ENCODE peak calls at places on chromosomes 11 and 22, in eight cellular contexts. M is ecto neural progenitor cell, T is neuronal stem cell, X is lung, C is pons, L is RCC 7860, H is cardiac fibroblast, V is omental fat pad. B is an unnamed sample.

GRCh38 chr11:34160049-34160721 is 54.8 kb downstream of the NAT10 start:
- DNase-seq in T (no peak), L (no peak), M (no peak), H (no peak), C (no peak), V (no peak), X (no peak), B (no peak)

GRCh38 chr11:134063991-134064747 is 4.7 kb upstream of the JAM3 start:
- DNase-seq in H (no peak), X (no peak), M (no peak), V (no peak), T (no peak), C (no peak), L (no peak), B (no peak)

GRCh38 chr22:43520632-43521039 is 108.8 kb downstream of the MPPED1 start:
- DNase-seq in T (no peak), M (no peak), H (no peak), V (no peak), X (no peak), L (no peak), C (no peak), B (no peak)

GRCh38 chr11:35114901-35115687 is 23.9 kb upstream of the CD44 start:
- DNase-seq in X (no peak), M (no peak), H (no peak), V (no peak), L (no peak), T (no peak), C (no peak), B (no peak)

GRCh38 chr11:132472411-132473205 is 1059.7 kb downstream of the OPCML start:
- DNase-seq in L (no peak), C (peak), H (peak), V (no peak), X (no peak), T (no peak), M (no peak), B (no peak)

GRCh38 chr11:109785714-109786113 is 307.5 kb upstream of the ZC3H12C start:
- DNase-seq in X (no peak), T (no peak), V (no peak), L (no peak), H (peak), M (no peak), C (peak), B (no peak)

GRCh38 chr11:134541355-134541754 is 129.3 kb upstream of the B3GAT1 start:
- DNase-seq in M (no peak), V (no peak), X (no peak), L (no peak), C (no peak), T (no peak), H (no peak), B (no peak)

GRCh38 chr22:43829448-43829821 is 17.3 kb upstream of the EFCAB6 start:
- DNase-seq in V (no peak), T (no peak), M (no peak), L (no peak), X (no peak), C (no peak), H (no peak), B (no peak)

GRCh38 chr11:131737357-131737756 is 366.9 kb downstream of the NTM start:
- DNase-seq in X (no peak), T (no peak), C (no peak), L (no peak), M (no peak), V (no peak), H (peak), B (no peak)

GRCh38 chr22:37254206-37254866 is 10.3 kb upstream of the RAC2 start:
- DNase-seq in C (no peak), X (no peak), H (peak), L (peak), V (no peak), M (no peak), T (no peak), B (no peak)

GRCh38 chr22:30763815-30764686 is 69.4 kb downstream of the OSBP2 start:
- DNase-seq in X (peak), H (peak), T (peak), M (peak), L (peak), C (peak), V (no peak), B (peak)

GRCh38 chr11:111905391-111905790 is 6.2 kb downstream of the CRYAB start:
- DNase-seq in C (no peak), X (no peak), H (no peak), M (no peak), L (no peak), T (no peak), V (no peak), B (no peak)

GRCh38 chr11:130858215-130858614 is 58.1 kb downstream of the SNX19 start:
- DNase-seq in T (no peak), L (no peak), M (no peak), X (peak), V (no peak), C (no peak), H (peak), B (no peak)

GRCh38 chr11:76661835-76662434 is 8.6 kb downstream of the LRRC32 start:
- DNase-seq in T (no peak), H (peak), X (no peak), V (no peak), M (no peak), C (no peak), L (no peak), B (no peak)

GRCh38 chr11:5831196-5831829 is 10.4 kb downstream of the OR52E6 start:
- DNase-seq in H (no peak), L (no peak), X (no peak), V (no peak), C (no peak), T (no peak), M (peak), B (no peak)

GRCh38 chr11:70503878-70504240 is 105.5 kb downstream of the CTTN start:
- DNase-seq in L (no peak), V (no peak), H (no peak), C (no peak), X (no peak), T (no peak), M (no peak), B (no peak)

GRCh38 chr11:64553554-64554201 is 37.3 kb upstream of the SLC22A12 start:
- DNase-seq in H (peak), X (peak), M (peak), L (no peak), C (peak), T (peak), V (peak), B (peak)

GRCh38 chr11:66438009-66438503 is 592 bp downstream of the MRPL11 start:
- DNase-seq in C (no peak), M (no peak), V (no peak), T (no peak), H (no peak), L (no peak), X (no peak), B (no peak)

GRCh38 chr11:77088236-77089003 is 14.2 kb upstream of the OMP start:
- DNase-seq in V (no peak), C (no peak), L (no peak), H (no peak), T (no peak), X (no peak), M (no peak), B (no peak)

GRCh38 chr11:129298990-129299389 is 76.7 kb upstream of the BARX2 start:
- DNase-seq in X (no peak), C (peak), M (no peak), L (no peak), T (no peak), V (no peak), H (no peak), B (no peak)

GRCh38 chr11:119509969-119510401 is 87.0 kb upstream of the THY1 start:
- DNase-seq in X (no peak), L (peak), H (peak), C (no peak), M (no peak), V (no peak), T (no peak), B (no peak)

GRCh38 chr22:35330258-35330861 is 30.7 kb downstream of the TOM1 start:
- DNase-seq in V (peak), H (peak), X (peak), L (peak), M (no peak), C (peak), T (no peak), B (no peak)

GRCh38 chr22:45638834-45639746 is 32.5 kb upstream of the ATXN10 start:
- DNase-seq in V (peak), X (peak), L (peak), C (no peak), M (no peak), H (peak), T (no peak), B (no peak)

GRCh38 chr11:44747339-44747738 is 20.6 kb downstream of the TSPAN18 start:
- DNase-seq in V (no peak), M (no peak), C (no peak), T (no peak), H (peak), X (no peak), L (no peak), B (no peak)

GRCh38 chr22:44309137-44309536 is 3.6 kb downstream of the SHISAL1 start:
- DNase-seq in X (peak), H (peak), V (no peak), L (peak), M (no peak), T (no peak), C (no peak), B (no peak)

GRCh38 chr11:119763071-119763715 is 34.2 kb upstream of the NECTIN1 start:
- DNase-seq in L (no peak), C (no peak), V (no peak), M (no peak), X (no peak), T (no peak), H (no peak), B (no peak)